ENCODE peak calls at places on chromosomes 3 and 15, in six cellular contexts. D is mucosa of descending colon, O is endothelial cell, V is cardiac fibroblast, K is thyroid gland, Q is hepatocyte. S is an unnamed sample.

GRCh38 chr15:48582472-48583235 is 62.9 kb downstream of the FBN1 start:
- DNase-seq in D (no peak), O (no peak), V (peak; percentile 98), K (no peak), Q (no peak), S (peak; percentile 97)

GRCh38 chr3:33918357-33918756 is 119.9 kb downstream of the PDCD6IP start:
- DNase-seq in D (no peak), O (no peak), V (no peak), K (no peak), Q (no peak), S (no peak)

GRCh38 chr3:36542186-36542585 is 161.9 kb downstream of the STAC start:
- DNase-seq in D (no peak), O (no peak), V (no peak), K (no peak), Q (no peak), S (no peak)

GRCh38 chr3:108552267-108553159 is 36.7 kb downstream of the CIP2A start:
- DNase-seq in D (peak; percentile 57), O (peak; percentile 17), V (peak; percentile 70), K (no peak), Q (peak; percentile 64), S (peak; percentile 65)

GRCh38 chr15:69357773-69358765 is 56.1 kb upstream of the KIF23 start:
- DNase-seq in D (no peak), O (no peak), V (peak; percentile 40), K (peak; percentile 44), Q (peak; percentile 33), S (peak; percentile 62)

GRCh38 chr15:41487802-41488201 is 5.9 kb upstream of the ITPKA start:
- DNase-seq in D (no peak), O (no peak), V (no peak), K (no peak), Q (no peak), S (no peak)

GRCh38 chr3:167976880-167977498 is 118.7 kb downstream of the GOLIM4 start:
- DNase-seq in D (no peak), O (no peak), V (peak; percentile 35), K (no peak), Q (peak; percentile 16), S (peak; percentile 57)

GRCh38 chr15:54820811-54821210 is 375.9 kb downstream of the RSL24D1 start:
- DNase-seq in D (peak; percentile 9), O (no peak), V (no peak), K (no peak), Q (no peak), S (no peak)

GRCh38 chr3:41751597-41751996 is 210.3 kb downstream of the ULK4 start:
- DNase-seq in D (no peak), O (no peak), V (no peak), K (no peak), Q (no peak), S (no peak)

GRCh38 chr3:71724584-71725278 is 471 bp downstream of the EIF4E3 start:
- DNase-seq in D (peak; percentile 63), O (peak; percentile 37), V (no peak), K (peak; percentile 54), Q (peak; percentile 65), S (peak; percentile 5)

GRCh38 chr3:30964612-30965011 is 70.2 kb upstream of the GADL1 start:
- DNase-seq in D (no peak), O (no peak), V (no peak), K (no peak), Q (no peak), S (no peak)

GRCh38 chr3:71419369-71419768 is 164.2 kb downstream of the FOXP1 start:
- DNase-seq in D (no peak), O (no peak), V (no peak), K (no peak), Q (no peak), S (no peak)

GRCh38 chr3:100029689-100030088 is 84.6 kb downstream of the FILIP1L start:
- DNase-seq in D (no peak), O (no peak), V (no peak), K (no peak), Q (no peak), S (no peak)

GRCh38 chr3:114764056-114764492 is 383.0 kb downstream of the ZBTB20 start:
- DNase-seq in D (peak; percentile 60), O (no peak), V (peak; percentile 18), K (peak; percentile 15), Q (no peak), S (no peak)

GRCh38 chr3:149720918-149721317 is 31.4 kb downstream of the COMMD2 start:
- DNase-seq in D (no peak), O (no peak), V (no peak), K (no peak), Q (no peak), S (no peak)

GRCh38 chr3:49780080-49780967 is 6.0 kb downstream of the IP6K1 start:
- DNase-seq in D (no peak), O (no peak), V (no peak), K (no peak), Q (no peak), S (peak; percentile 30)

GRCh38 chr3:514206-514605 is 317.6 kb downstream of the CHL1 start:
- DNase-seq in D (no peak), O (no peak), V (no peak), K (no peak), Q (no peak), S (no peak)

GRCh38 chr3:181880339-181880738 is 168.6 kb downstream of the SOX2 start:
- DNase-seq in D (no peak), O (no peak), V (peak; percentile 33), K (peak; percentile 8), Q (no peak), S (no peak)

GRCh38 chr3:45225465-45226205 is 452 bp downstream of the TMEM158 start:
- DNase-seq in D (no peak), O (peak; percentile 47), V (peak; percentile 33), K (peak; percentile 19), Q (peak; percentile 61), S (no peak)

GRCh38 chr3:52044869-52045616 is 11.3 kb downstream of the DUSP7 start:
- DNase-seq in D (no peak), O (no peak), V (no peak), K (no peak), Q (no peak), S (no peak)

GRCh38 chr3:129555616-129556357 is 12.8 kb downstream of the H1-8 start:
- DNase-seq in D (no peak), O (no peak), V (no peak), K (no peak), Q (no peak), S (no peak)

GRCh38 chr3:85342915-85343314 is 384.1 kb downstream of the CADM2 start:
- DNase-seq in D (peak; percentile 10), O (peak; percentile 44), V (no peak), K (peak; percentile 3), Q (peak; percentile 42), S (no peak)
- TF ChIP-seq CTCF in D (no peak), O (no peak), V (no peak), K (no peak), Q (peak; percentile 46), S (no peak)

GRCh38 chr15:25784876-25785642 is 78.1 kb downstream of the ATP10A start:
- DNase-seq in D (no peak), O (no peak), V (peak; percentile 33), K (no peak), Q (no peak), S (no peak)

GRCh38 chr15:25784141-25784540 is 79.0 kb downstream of the ATP10A start:
- DNase-seq in D (no peak), O (no peak), V (no peak), K (no peak), Q (no peak), S (no peak)

GRCh38 chr15:25786040-25786439 is 77.1 kb downstream of the ATP10A start:
- DNase-seq in D (no peak), O (no peak), V (no peak), K (no peak), Q (no peak), S (no peak)

GRCh38 chr15:25787381-25787780 is 75.7 kb downstream of the ATP10A start:
- DNase-seq in D (no peak), O (no peak), V (no peak), K (no peak), Q (no peak), S (no peak)

GRCh38 chr15:25785643-25786029 is 77.5 kb downstream of the ATP10A start:
- DNase-seq in D (no peak), O (no peak), V (no peak), K (no peak), Q (no peak), S (no peak)
- TF ChIP-seq CTCF in D (no peak), O (no peak), V (no peak), K (no peak), Q (no peak), S (no peak)

DNA sequence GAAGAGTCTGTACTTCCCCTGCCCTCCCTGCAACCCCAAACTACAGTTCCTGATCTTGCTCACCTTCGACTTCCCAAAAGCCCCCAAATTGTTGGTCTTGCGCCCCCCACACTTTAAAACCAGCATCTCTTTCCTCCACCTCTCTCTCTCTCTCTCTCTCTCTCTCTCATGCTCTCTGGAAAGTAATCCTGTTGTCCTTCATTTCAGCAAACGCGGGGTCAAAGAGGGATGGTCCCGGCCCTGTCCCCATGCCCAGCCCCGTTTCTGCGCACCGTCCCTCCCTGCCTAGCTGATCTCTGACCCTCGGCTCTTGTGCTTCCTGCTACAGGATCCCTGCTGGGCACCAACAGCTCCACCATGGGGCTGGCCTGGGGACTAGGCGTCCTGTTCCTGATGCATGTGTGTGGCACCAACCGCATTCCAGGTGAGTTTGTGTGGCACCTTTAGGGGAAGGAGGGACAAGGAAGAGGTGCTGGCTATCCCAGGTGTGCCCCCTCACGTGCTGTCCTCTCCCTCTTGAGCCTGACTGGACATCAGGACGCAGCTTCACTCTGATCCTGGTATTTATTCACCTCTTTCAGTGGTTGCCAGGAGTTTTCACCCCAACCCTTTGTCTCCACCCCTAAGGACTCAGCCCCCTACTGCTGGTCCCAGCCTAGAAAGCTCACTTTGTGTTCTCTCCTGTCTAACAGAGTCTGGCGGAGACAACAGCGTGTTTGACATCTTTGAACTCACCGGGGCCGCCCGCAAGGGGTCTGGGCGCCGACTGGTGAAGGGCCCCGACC is 814 bp downstream of the THBS1 start:
- DNase-seq in D (peak; percentile 83), O (peak; percentile 40), V (peak; percentile 79), K (peak; percentile 32), Q (peak; percentile 79), S (peak; percentile 52)
- TF ChIP-seq CTCF in D (peak; percentile 31), O (no peak), V (peak; percentile 59), K (no peak), Q (peak; percentile 44), S (peak; percentile 51)

GRCh38 chr15:78396976-78397375 is 41.0 kb upstream of the IREB2 start:
- DNase-seq in D (peak; percentile 79), O (no peak), V (peak; percentile 70), K (peak; percentile 57), Q (peak; percentile 58), S (peak; percentile 28)
- TF ChIP-seq CTCF in D (peak; percentile 30), O (no peak), V (peak; percentile 22), K (no peak), Q (peak; percentile 39), S (peak; percentile 33)

DNA sequence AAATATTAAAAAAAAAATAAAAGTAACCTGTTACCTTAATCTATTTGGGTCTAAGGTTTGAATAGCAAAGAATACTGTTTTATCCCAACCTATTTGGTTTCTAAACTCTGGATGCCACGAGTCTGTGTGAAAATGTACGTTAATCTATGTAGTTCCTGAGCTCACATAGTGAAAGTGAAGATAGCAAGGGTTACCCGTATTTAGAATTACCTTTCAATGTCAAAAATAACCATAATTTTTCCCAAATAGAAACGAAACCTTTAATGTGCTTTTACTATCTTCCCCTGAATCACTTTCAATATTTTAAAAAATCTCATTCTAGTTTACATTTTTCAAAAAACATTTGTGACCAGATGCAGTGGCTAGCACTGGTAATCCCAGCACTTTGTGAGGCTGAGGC is 5.8 kb upstream of the USP50 start:
- DNase-seq in D (no peak), O (no peak), V (no peak), K (no peak), Q (no peak), S (no peak)
- TF ChIP-seq CTCF in D (no peak), O (no peak), V (no peak), K (no peak), Q (no peak), S (no peak)

GRCh38 chr3:159989973-159990846 is 1.6 kb downstream of the IL12A start:
- DNase-seq in D (no peak), O (no peak), V (no peak), K (no peak), Q (no peak), S (no peak)
- TF ChIP-seq CTCF in D (no peak), O (peak; percentile 34), V (no peak), K (no peak), Q (no peak), S (peak; percentile 2)